ENCODE peak calls at places on chromosomes 16 and 17, in six cellular contexts. J is NCI-H2081; R is CD8-positive, alpha-beta memory T cell; O is RWPE1; X is AG20443; A is T-cell. U is an unnamed sample.

GRCh38 chr17:77385750-77386501 is 245.2 kb downstream of the SEC14L1 start:
- DNase-seq in J (no peak), O (no peak), X (no peak), A (no peak), R (no peak), U (no peak)

GRCh38 chr17:63494300-63494928 is 17.6 kb downstream of the ACE start:
- DNase-seq in X (no peak), O (no peak), J (no peak), R (no peak), A (no peak), U (no peak)

GRCh38 chr17:3986270-3986938 is 22.2 kb upstream of the ATP2A3 start:
- DNase-seq in X (no peak), J (no peak), R (no peak), A (no peak), O (peak), U (no peak)

GRCh38 chr16:87332150-87332549 is 15.0 kb upstream of the C16orf95 start:
- DNase-seq in O (no peak), X (no peak), A (no peak), R (no peak), J (no peak), U (no peak)

GRCh38 chr17:82373731-82374625 is 2.4 kb downstream of the UTS2R start:
- DNase-seq in R (no peak), O (no peak), J (no peak), X (no peak), A (no peak), U (no peak)

GRCh38 chr17:72523491-72523890 is 402.7 kb downstream of the SOX9 start:
- DNase-seq in J (no peak), R (no peak), O (no peak), A (no peak), X (no peak), U (no peak)

GRCh38 chr17:68792873-68793272 is 162.3 kb downstream of the ABCA8 start:
- DNase-seq in O (no peak), R (no peak), J (no peak), A (no peak), X (no peak), U (no peak)

GRCh38 chr16:11624205-11624604 is 37.5 kb upstream of the LITAF start:
- DNase-seq in X (no peak), A (no peak), O (no peak), R (no peak), J (no peak), U (no peak)

GRCh38 chr16:2739555-2740435 is 12.6 kb upstream of the SRRM2 start:
- DNase-seq in O (no peak), A (no peak), R (no peak), J (no peak), X (no peak), U (no peak)

GRCh38 chr16:83728518-83728917 is 79.3 kb upstream of the HSBP1 start:
- DNase-seq in J (peak), O (no peak), A (no peak), R (no peak), X (no peak), U (no peak)

GRCh38 chr17:56130030-56130429 is 23.2 kb upstream of the ANKFN1 start:
- DNase-seq in O (no peak), A (no peak), R (no peak), X (no peak), J (no peak), U (no peak)

GRCh38 chr16:78372302-78372701 is 272.8 kb downstream of the WWOX start:
- DNase-seq in J (no peak), O (no peak), X (no peak), R (no peak), A (no peak), U (no peak)

GRCh38 chr17:55219484-55219883 is 45.3 kb upstream of the HLF start:
- DNase-seq in A (no peak), R (no peak), O (no peak), J (no peak), X (no peak), U (no peak)

GRCh38 chr16:78770353-78771091 is 671.1 kb downstream of the WWOX start:
- DNase-seq in R (peak), J (no peak), O (peak), A (peak), X (peak), U (peak)

U was measured in H54.